ENCODE peak calls at places on chromosomes 13 and 19, in six cellular contexts. B is CD4-positive, CD25-positive, alpha-beta regulatory T cell; A is mammary epithelial cell; Q is lung; J is fibroblast of lung; S is GM23338. Z is an unnamed sample. For H3K4me1, the result is how much of the 10 kb centered on the place peaks cover.

GRCh38 chr19:5594521-5594950 is 26.8 kb upstream of the TINCR start:
- DNase-seq in B (no peak), J (no peak), A (no peak), S (no peak), Q (no peak), Z (peak)

GRCh38 chr19:47544075-47544474 is 28.9 kb downstream of the ZNF541 start:
- DNase-seq in Q (no peak), S (no peak), J (no peak), B (no peak), A (no peak), Z (no peak)

GRCh38 chr19:16441661-16442071 is 30.1 kb downstream of the EPS15L1 start:
- DNase-seq in Q (no peak), S (peak), B (no peak), J (no peak), A (no peak), Z (no peak)

GRCh38 chr19:5591476-5591875 is 23.7 kb upstream of the TINCR start:
- DNase-seq in Q (no peak), A (no peak), J (no peak), S (no peak), B (no peak), Z (no peak)

GRCh38 chr19:53311044-53311443 is 22.5 kb upstream of the ZNF845 start:
- DNase-seq in J (no peak), A (no peak), S (no peak), Q (no peak), B (no peak), Z (no peak)

GRCh38 chr13:44040070-44040753 is 160.5 kb downstream of the LACC1 start:
- DNase-seq in Q (no peak), A (no peak), J (peak), S (no peak), B (no peak), Z (peak)

GRCh38 chr13:28346136-28346535 is 148.8 kb downstream of the FLT1 start:
- DNase-seq in B (no peak), Q (no peak), A (no peak), J (no peak), S (peak), Z (no peak)

GRCh38 chr13:99103536-99103935 is 97.1 kb upstream of the UBAC2 start:
- DNase-seq in Q (no peak), A (no peak), B (no peak), J (no peak), S (peak), Z (no peak)

GRCh38 chr19:29878973-29879654 is 62.9 kb upstream of the URI1 start:
- DNase-seq in A (peak), Q (no peak), J (peak), S (peak), B (no peak), Z (no peak)

GRCh38 chr13:35771898-35772297 is 295.4 kb upstream of the MAB21L1 start:
- DNase-seq in S (peak), J (peak), B (no peak), A (peak), Q (no peak), Z (no peak)

GRCh38 chr19:50242586-50242985 is 39.2 kb downstream of the MYH14 start:
- DNase-seq in J (no peak), Q (no peak), A (no peak), B (no peak), S (no peak), Z (no peak)

GRCh38 chr19:2853015-2853606 is 11.8 kb downstream of the ZNF555 start:
- DNase-seq in Q (no peak), B (no peak), J (peak), A (no peak), S (no peak), Z (no peak)

GRCh38 chr13:67094952-67095351 is 135.2 kb downstream of the PCDH9 start:
- DNase-seq in S (no peak), A (no peak), B (no peak), Q (no peak), J (no peak), Z (no peak)

GRCh38 chr13:33312150-33312908 is 26.8 kb upstream of the STARD13 start:
- DNase-seq in J (peak), Q (no peak), B (no peak), A (peak), S (peak), Z (peak)

GRCh38 chr19:45150731-45151725 is 9.8 kb downstream of the NKPD1 start:
- DNase-seq in J (no peak), A (peak), Q (no peak), B (no peak), S (no peak), Z (no peak)

GRCh38 chr19:35154535-35155406 is at the start of gene FXYD5:
- DNase-seq in B (peak), J (peak), Q (peak), A (peak), S (peak), Z (peak)

GRCh38 chr19:14446336-14447036 is 13.4 kb downstream of the PKN1 start:
- DNase-seq in Q (no peak), A (no peak), B (no peak), J (no peak), S (no peak), Z (no peak)

GRCh38 chr19:23778566-23778965 is 19.9 kb upstream of the ZNF681 start:
- DNase-seq in Q (peak), J (no peak), B (no peak), S (no peak), A (no peak), Z (no peak)

GRCh38 chr19:55481148-55482127 is 3.5 kb upstream of the NAT14 start:
- DNase-seq in A (no peak), Q (no peak), B (no peak), J (no peak), S (no peak), Z (no peak)

GRCh38 chr13:40082644-40083043 is 427.2 kb downstream of the COG6 start:
- DNase-seq in Q (no peak), A (no peak), J (no peak), S (no peak), B (no peak), Z (no peak)

GRCh38 chr13:99351772-99352171 is 44.6 kb upstream of the GPR183 start:
- DNase-seq in B (peak), S (no peak), A (no peak), J (no peak), Q (no peak), Z (peak)

GRCh38 chr19:38266981-38267597 is 2.7 kb downstream of the SPINT2 start:
- DNase-seq in S (no peak), A (peak), J (peak), Q (no peak), B (no peak), Z (peak)

GRCh38 chr13:98370806-98371553 is 193.9 kb upstream of the RNF113B start:
- DNase-seq in J (peak), A (no peak), S (no peak), B (no peak), Q (no peak), Z (no peak)

GRCh38 chr19:32811151-32811550 is 58.4 kb downstream of the SLC7A9 start:
- DNase-seq in Q (no peak), J (no peak), A (peak), B (no peak), S (no peak), Z (no peak)

GRCh38 chr19:15137777-15138176 is 30.6 kb downstream of the SYDE1 start:
- DNase-seq in A (no peak), J (peak), Q (no peak), B (no peak), S (no peak), Z (no peak)

GRCh38 chr13:99312493-99312883 is 5.3 kb upstream of the GPR183 start:
- DNase-seq in S (no peak), A (no peak), Q (peak), J (peak), B (no peak), Z (no peak)

GRCh38 chr13:35965226-35965927 is 165.8 kb downstream of the DCLK1 start:
- DNase-seq in A (no peak), S (no peak), B (no peak), J (peak), Q (no peak), Z (no peak)

GRCh38 chr13:51646041-51646670 is 61.9 kb downstream of the WDFY2 start:
- DNase-seq in J (no peak), Q (no peak), A (no peak), B (peak), S (peak), Z (no peak)

GRCh38 chr19:4976412-4977298 is 7.7 kb downstream of the KDM4B start:
- DNase-seq in A (peak), J (peak), S (peak), Q (peak), B (no peak), Z (peak)

GRCh38 chr13:71304861-71305260 is 562.1 kb downstream of the DACH1 start:
- DNase-seq in J (no peak), Q (no peak), S (no peak), A (no peak), B (no peak), Z (peak)

GRCh38 chr13:95201814-95202521 is 99.3 kb downstream of the ABCC4 start:
- DNase-seq in B (no peak), J (peak), Q (no peak), A (peak), S (no peak), Z (peak)

GRCh38 chr19:46731007-46731501 is 14.1 kb upstream of the PRKD2 start:
- DNase-seq in A (peak), B (no peak), Q (peak), S (no peak), J (peak), Z (no peak)

GRCh38 chr13:106486287-106486686 is 49.2 kb downstream of the EFNB2 start:
- DNase-seq in A (no peak), S (no peak), J (no peak), B (no peak), Q (no peak), Z (no peak)

GRCh38 chr19:17357724-17358123 is 19.4 kb downstream of the PLVAP start:
- DNase-seq in J (no peak), B (no peak), A (no peak), S (no peak), Q (no peak), Z (no peak)

GRCh38 chr19:3321696-3322095 is 44.7 kb upstream of the NFIC start:
- DNase-seq in A (no peak), B (no peak), J (no peak), Q (no peak), S (no peak), Z (no peak)

GRCh38 chr13:75639426-75639825 is 3.3 kb downstream of the LMO7 start:
- DNase-seq in Q (no peak), S (no peak), A (no peak), B (no peak), J (no peak), Z (no peak)

GRCh38 chr19:28948531-28948930 is 264.4 kb downstream of the UQCRFS1 start:
- DNase-seq in Q (no peak), J (no peak), S (no peak), A (no peak), B (no peak), Z (no peak)

GRCh38 chr19:35752746-35753350 is 4.0 kb downstream of the HSPB6 start:
- DNase-seq in B (no peak), Q (no peak), A (no peak), S (no peak), J (peak), Z (no peak)

GRCh38 chr19:41939861-41940442 is 11.7 kb upstream of the ERFL start:
- DNase-seq in J (no peak), B (peak), S (peak), Q (no peak), A (no peak), Z (no peak)

GRCh38 chr19:11754663-11755062 is 12.1 kb upstream of the ZNF441 start:
- DNase-seq in S (no peak), Q (no peak), J (no peak), A (no peak), B (no peak), Z (no peak)

DNA sequence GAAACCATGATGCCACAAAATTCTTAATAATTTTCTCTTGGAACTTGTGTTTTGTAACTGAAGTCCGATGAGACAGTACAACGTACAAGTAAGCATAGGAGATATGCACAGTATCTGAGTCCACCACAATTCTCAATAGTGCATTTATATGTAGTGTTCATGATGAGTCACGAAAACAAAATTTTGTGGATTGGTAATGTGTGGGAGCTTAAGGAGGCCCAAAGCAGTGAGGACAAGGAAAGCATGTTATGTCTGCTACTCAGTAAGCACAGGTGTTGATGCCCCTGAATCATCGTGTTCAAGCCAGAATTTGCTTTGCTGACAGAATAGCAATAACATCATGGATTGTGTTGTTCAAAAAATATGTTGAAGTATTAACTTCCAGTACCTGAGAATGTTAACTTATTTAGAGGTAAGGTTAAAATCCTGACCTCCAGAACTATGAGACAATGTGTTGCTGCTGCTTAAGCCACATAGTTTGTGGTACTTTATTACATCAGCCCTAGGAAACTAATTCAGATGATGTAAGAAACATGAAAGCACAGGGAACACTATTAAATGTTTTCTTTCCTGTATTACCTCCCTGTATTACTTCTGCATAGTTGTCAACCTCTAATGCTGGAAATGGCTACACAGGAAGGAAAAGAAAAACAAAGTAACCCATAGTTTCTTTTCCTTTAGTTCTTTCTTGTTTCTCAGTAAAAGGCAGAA is 201.3 kb downstream of the SLITRK6 start:
- DNase-seq in J (peak), B (no peak), S (no peak), A (peak), Q (no peak), Z (no peak)
- H3K4me3 ChIP-seq in J (no peak), B (no peak), S (no peak), A (no peak), Q (no peak), Z (no peak)

DNA sequence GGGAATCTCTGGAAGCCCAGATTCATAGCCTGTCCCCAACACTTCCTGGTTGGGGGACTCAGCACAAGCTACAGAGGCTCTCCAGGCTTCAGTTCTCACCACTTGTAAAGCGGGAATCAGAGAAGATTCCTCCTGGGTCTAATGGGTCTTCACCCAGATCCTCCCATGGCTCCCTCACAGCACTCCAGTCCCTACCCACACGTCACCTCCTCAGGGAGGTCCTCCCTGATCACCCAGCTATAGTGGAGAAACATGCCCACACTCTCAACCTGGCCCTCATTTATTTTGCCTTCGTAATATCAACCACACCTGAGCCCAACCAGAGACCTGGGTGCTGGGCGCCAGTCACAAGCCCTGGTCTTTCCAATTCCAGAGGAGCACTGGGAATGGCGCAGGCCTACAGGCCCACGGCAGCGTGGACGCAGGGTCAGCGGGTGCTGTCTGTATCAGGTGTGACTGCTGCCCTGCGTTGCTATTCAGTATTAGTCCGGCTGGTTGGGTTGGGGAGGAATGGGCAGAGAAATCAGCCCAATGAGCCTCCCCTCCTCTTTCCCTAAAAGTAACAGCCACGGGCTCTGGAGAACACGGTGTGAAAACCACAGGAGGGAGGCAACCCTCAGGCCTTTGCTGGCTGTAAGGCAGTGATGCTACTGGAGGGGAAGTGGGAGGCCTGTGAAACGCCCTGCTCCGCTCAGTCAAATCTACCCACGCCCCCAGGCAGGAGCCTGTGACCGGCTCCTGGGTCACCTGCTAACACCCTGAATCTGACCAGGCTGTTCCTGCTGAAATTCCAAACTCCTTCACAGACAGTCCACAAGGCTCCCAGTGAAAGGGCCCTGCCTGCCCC is 5.2 kb downstream of the AKT2 start:
- DNase-seq in B (no peak), A (no peak), Q (no peak), S (no peak), J (no peak), Z (no peak)
- H3K27ac ChIP-seq in B (no peak), A (no peak), Q (peak), S (no peak), J (peak), Z (peak)

GRCh38 chr13:46166221-46166584 is 15.8 kb downstream of the LCP1 start:
- DNase-seq in B (no peak), S (no peak), Q (no peak), A (no peak), J (no peak), Z (no peak)
- H3K4me1 ChIP-seq in B (half or more), S (under half), Q (under half), A (under half), J (under half), Z (under half)

GRCh38 chr13:46380242-46380641 is 6.8 kb downstream of the RUBCNL start:
- DNase-seq in J (no peak), B (no peak), A (no peak), Q (no peak), S (no peak), Z (no peak)
- H3K4me3 ChIP-seq in J (no peak), B (no peak), A (no peak), Q (no peak), S (no peak), Z (no peak)